ENCODE peak calls at places on chromosomes 12 and 14, in four cellular contexts. G, K, H and L are unnamed samples.

GRCh38 chr12:54439521-54440255 is 20.6 kb upstream of the ITGA5 start:
- DNase-seq in G (no peak), K (peak), H (no peak), L (no peak)

GRCh38 chr12:54019111-54019811 is 9.0 kb upstream of the HOXC6 start:
- DNase-seq in G (no peak), K (no peak), H (peak), L (no peak)

GRCh38 chr14:21987937-21988336 is 314.3 kb upstream of the OR4E1 start:
- DNase-seq in G (no peak), K (no peak), H (no peak), L (peak)

GRCh38 chr12:43273467-43273866 is 278.5 kb downstream of the ADAMTS20 start:
- DNase-seq in G (no peak), K (no peak), H (no peak), L (no peak)

GRCh38 chr12:50162225-50162624 is 4.9 kb downstream of the CERS5 start:
- DNase-seq in G (no peak), K (no peak), H (no peak), L (no peak)

GRCh38 chr12:104354167-104354867 is 50.8 kb downstream of the EID3 start:
- DNase-seq in G (no peak), K (no peak), H (no peak), L (no peak)

GRCh38 chr12:15701721-15702156 is 87.4 kb downstream of the EPS8 start:
- DNase-seq in G (no peak), K (no peak), H (no peak), L (no peak)

GRCh38 chr14:51744372-51745150 is 92.9 kb downstream of the FRMD6 start:
- DNase-seq in G (no peak), K (no peak), H (no peak), L (no peak)

GRCh38 chr12:58306266-58306995 is 365.1 kb downstream of the ATP23 start:
- DNase-seq in G (no peak), K (no peak), H (no peak), L (no peak)

GRCh38 chr14:103782376-103782775 is 65.0 kb downstream of the PPP1R13B start:
- DNase-seq in G (no peak), K (no peak), H (no peak), L (no peak)

GRCh38 chr14:23009939-23010718 is at the start of gene C14orf93:
- DNase-seq in G (peak), K (no peak), H (peak), L (no peak)

GRCh38 chr14:54259821-54260220 is 137.0 kb upstream of the CDKN3 start:
- DNase-seq in G (no peak), K (no peak), H (no peak), L (no peak)

GRCh38 chr12:71046215-71046614 is 111.6 kb downstream of the TSPAN8 start:
- DNase-seq in G (no peak), K (no peak), H (no peak), L (no peak)

GRCh38 chr12:90896164-90896563 is 58.8 kb downstream of the CCER1 start:
- DNase-seq in G (no peak), K (peak), H (no peak), L (peak)

GRCh38 chr12:76929499-76929898 is 50.7 kb upstream of the CSRP2 start:
- DNase-seq in G (no peak), K (no peak), H (no peak), L (no peak)

GRCh38 chr12:75641031-75641780 is 129.8 kb upstream of the KRR1 start:
- DNase-seq in G (no peak), K (peak), H (no peak), L (peak)

GRCh38 chr12:19068137-19068536 is 61.4 kb upstream of the PLEKHA5 start:
- DNase-seq in G (no peak), K (no peak), H (no peak), L (no peak)

GRCh38 chr12:113891167-113891692 is 74.9 kb downstream of the RBM19 start:
- DNase-seq in G (no peak), K (no peak), H (no peak), L (no peak)
- TF ChIP-seq CTCF in G (no peak), K (no peak), H (no peak), L (no peak)

DNA sequence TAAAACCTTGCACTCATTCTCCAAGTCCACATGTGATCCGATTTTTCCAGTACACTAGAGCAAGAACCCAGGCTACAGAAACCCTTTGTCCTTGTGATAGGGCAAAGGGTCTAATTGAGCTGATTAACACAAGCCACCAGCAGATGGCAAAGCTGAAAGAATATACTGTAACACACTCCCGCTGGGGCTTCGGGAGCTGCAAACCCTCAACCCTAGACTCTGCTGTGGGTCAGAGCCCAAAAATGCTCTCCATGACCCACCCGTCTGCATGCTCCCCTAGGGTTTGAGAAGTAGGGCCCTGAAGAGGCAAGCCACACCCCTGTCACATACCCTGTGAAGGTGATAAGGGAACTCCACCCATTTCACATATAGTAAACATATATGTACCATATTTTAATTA is 33.6 kb upstream of the PCNX1 start:
- DNase-seq in G (no peak), K (no peak), H (no peak), L (no peak)
- TF ChIP-seq CTCF in G (no peak), K (no peak), H (no peak), L (no peak)

GRCh38 chr14:42671636-42672035 is 1065.0 kb downstream of the LRFN5 start:
- DNase-seq in G (no peak), K (no peak), H (no peak), L (no peak)
- TF ChIP-seq CTCF in G (no peak), K (no peak), H (no peak), L (no peak)

DNA sequence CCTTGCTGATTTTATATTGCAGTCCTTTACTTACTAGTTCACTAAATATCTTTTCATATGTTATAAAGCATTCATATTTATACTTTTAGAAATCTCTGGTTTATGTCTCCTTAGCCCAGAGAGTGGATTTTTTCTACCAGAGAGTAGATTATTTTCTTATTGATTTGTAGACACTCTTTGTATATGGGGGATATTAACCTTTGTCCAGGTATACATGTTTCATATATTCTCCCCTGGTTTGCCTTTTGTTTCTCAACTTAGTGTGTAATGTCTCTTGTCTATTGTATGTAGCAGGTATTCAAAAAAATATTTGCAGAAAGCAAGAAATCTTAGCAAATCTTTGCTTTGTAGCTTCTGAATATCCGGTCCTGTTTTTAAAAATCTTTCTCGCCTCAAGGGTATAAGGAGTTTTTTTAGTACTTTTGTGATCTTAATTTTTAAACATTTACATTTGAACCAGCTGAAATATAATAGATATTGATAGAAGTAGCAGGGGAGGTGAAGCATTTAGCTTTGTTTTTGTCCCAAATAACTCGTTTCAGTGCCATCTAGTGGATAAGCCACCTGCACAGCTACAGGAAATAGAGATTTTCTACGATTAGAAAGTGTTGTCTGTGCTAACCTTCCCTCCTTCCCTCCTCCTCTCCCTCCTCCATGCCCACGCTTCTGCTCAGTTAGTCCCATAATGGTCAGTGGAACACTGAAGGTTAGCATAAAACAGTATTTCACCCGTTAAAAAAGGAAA is 97.0 kb downstream of the PHETA1 start:
- DNase-seq in G (no peak), K (no peak), H (no peak), L (no peak)
- TF ChIP-seq CTCF in G (no peak), K (peak), H (no peak), L (peak)

GRCh38 chr14:79596531-79596930 is 614.8 kb downstream of the DIO2 start:
- DNase-seq in G (no peak), K (peak), H (no peak), L (no peak)
- TF ChIP-seq CTCF in G (no peak), K (no peak), H (no peak), L (no peak)

GRCh38 chr12:110351119-110351518 is 52.4 kb downstream of the ANAPC7 start:
- DNase-seq in G (no peak), K (no peak), H (no peak), L (no peak)
- TF ChIP-seq CTCF in G (no peak), K (no peak), H (no peak), L (no peak)

GRCh38 chr14:30657606-30658163 is 35.6 kb downstream of the SCFD1 start:
- DNase-seq in G (no peak), K (no peak), H (no peak), L (no peak)
- TF ChIP-seq CTCF in G (peak), K (peak), H (peak), L (no peak)